ENCODE peak calls at places on chromosomes 7 and 10, in four cellular contexts. D, N, R and U are unnamed samples.

GRCh38 chr10:2246747-2247146 is 509.4 kb upstream of the ADARB2 start:
- DNase-seq in R (no peak), N (no peak), D (no peak), U (no peak)

GRCh38 chr10:70265032-70265689 is 18.6 kb downstream of the NPFFR1 start:
- DNase-seq in N (no peak), R (no peak), D (peak; percentile 88), U (no peak)

GRCh38 chr10:6649107-6649720 is 69.1 kb upstream of the PRKCQ start:
- DNase-seq in D (no peak), N (no peak), R (no peak), U (no peak)

GRCh38 chr7:48154792-48155413 is 16.4 kb upstream of the ABCA13 start:
- DNase-seq in N (no peak), D (no peak), R (no peak), U (peak; percentile 41)

GRCh38 chr7:3282457-3282856 is 18.6 kb upstream of the SDK1 start:
- DNase-seq in D (no peak), R (no peak), N (peak; percentile 84), U (no peak)

GRCh38 chr10:44260286-44260928 is 124.5 kb downstream of the CXCL12 start:
- DNase-seq in N (no peak), R (no peak), D (no peak), U (peak; percentile 24)

GRCh38 chr7:121395494-121395960 is 581 bp downstream of the FAM3C start:
- DNase-seq in D (peak; percentile 52), N (no peak), R (no peak), U (no peak)

GRCh38 chr7:19119901-19120486 is 2.6 kb upstream of the TWIST1 start:
- DNase-seq in D (no peak), N (no peak), R (no peak), U (peak; percentile 8)

GRCh38 chr7:124073325-124073676 is 40.4 kb upstream of the TMEM229A start:
- DNase-seq in N (no peak), D (no peak), R (no peak), U (no peak)

GRCh38 chr10:106226831-106227230 is 937.7 kb downstream of the SORCS1 start:
- DNase-seq in D (no peak), R (no peak), N (no peak), U (no peak)

GRCh38 chr7:135188298-135188984 is 17.9 kb upstream of the CYREN start:
- DNase-seq in D (no peak), N (no peak), R (no peak), U (no peak)

GRCh38 chr7:120833551-120833950 is 24.4 kb downstream of the TSPAN12 start:
- DNase-seq in D (no peak), R (no peak), N (no peak), U (no peak)

GRCh38 chr7:158487546-158488224 is 99.9 kb downstream of the PTPRN2 start:
- DNase-seq in D (no peak), R (no peak), N (no peak), U (no peak)

GRCh38 chr7:55366461-55367138 is 1.5 kb downstream of the LANCL2 start:
- DNase-seq in D (no peak), R (no peak), N (no peak), U (peak; percentile 21)

GRCh38 chr10:63887026-63887589 is 365.9 kb downstream of the REEP3 start:
- DNase-seq in N (no peak), R (no peak), D (peak; percentile 87), U (peak; percentile 10)

GRCh38 chr10:17782921-17783665 is 26.1 kb upstream of the MRC1 start:
- DNase-seq in N (no peak), R (no peak), D (no peak), U (no peak)

GRCh38 chr7:12067156-12067831 is 143.8 kb upstream of the TMEM106B start:
- DNase-seq in D (peak; percentile 76), N (peak; percentile 43), R (no peak), U (peak; percentile 62)

GRCh38 chr10:121998462-121998861 is 9.5 kb downstream of the TACC2 start:
- DNase-seq in R (no peak), N (no peak), D (no peak), U (no peak)

GRCh38 chr10:121999301-121999700 is 10.3 kb downstream of the TACC2 start:
- DNase-seq in R (no peak), N (no peak), D (no peak), U (no peak)

GRCh38 chr10:121990015-121990677 is 1.2 kb downstream of the TACC2 start:
- DNase-seq in N (no peak), D (no peak), R (no peak), U (no peak)

GRCh38 chr10:121988361-121989324 is at the start of gene TACC2:
- DNase-seq in D (no peak), N (no peak), R (no peak), U (no peak)

DNA sequence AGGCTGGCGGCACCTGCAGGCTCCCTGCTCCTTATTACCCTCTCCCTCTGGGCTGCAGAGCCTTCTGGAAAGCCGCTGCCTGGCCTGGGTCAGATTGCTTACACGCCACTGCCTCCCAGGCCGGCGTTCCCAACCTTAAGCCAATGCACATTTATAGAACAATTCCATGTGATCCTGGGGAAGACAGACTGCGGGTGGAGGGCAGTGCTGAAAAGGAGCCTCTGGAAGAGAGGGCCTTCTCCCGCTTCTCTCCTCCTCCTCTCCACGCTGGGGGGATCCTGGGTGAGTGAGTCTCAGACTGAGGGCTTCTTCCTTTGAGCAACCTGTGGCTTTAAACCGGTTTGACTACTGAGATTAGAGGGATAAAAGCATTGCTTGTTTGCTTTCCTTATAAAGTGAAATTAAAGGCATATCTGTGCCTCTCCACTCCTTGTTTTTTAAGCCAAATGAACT is 5.5 kb downstream of the TACC2 start:
- DNase-seq in D (no peak), R (no peak), N (no peak), U (peak; percentile 23)
- TF ChIP-seq CTCF in D (no peak), R (no peak), N (no peak), U (no peak)

GRCh38 chr10:121085386-121085785 is 234.2 kb downstream of the WDR11 start:
- DNase-seq in D (no peak), R (peak; percentile 42), N (no peak), U (no peak)

GRCh38 chr10:121087129-121087528 is 236.0 kb downstream of the WDR11 start:
- DNase-seq in N (no peak), R (no peak), D (no peak), U (no peak)

GRCh38 chr10:121089434-121089833 is 238.3 kb downstream of the WDR11 start:
- DNase-seq in D (no peak), R (no peak), N (no peak), U (no peak)

GRCh38 chr10:121087688-121088087 is 236.5 kb downstream of the WDR11 start:
- DNase-seq in D (no peak), N (no peak), R (no peak), U (no peak)

GRCh38 chr10:121088524-121088923 is 237.4 kb downstream of the WDR11 start:
- DNase-seq in R (peak; percentile 42), D (peak; percentile 54), N (no peak), U (peak; percentile 35)
- TF ChIP-seq CTCF in R (no peak), D (peak; percentile 59), N (peak; percentile 15), U (peak; percentile 21)

GRCh38 chr7:24946467-24946866 is 33.5 kb downstream of the OSBPL3 start:
- DNase-seq in R (no peak), N (no peak), D (no peak), U (no peak)

GRCh38 chr7:24951441-24951840 is 28.5 kb downstream of the OSBPL3 start:
- DNase-seq in R (no peak), D (no peak), N (no peak), U (no peak)

GRCh38 chr7:24945899-24946298 is 34.1 kb downstream of the OSBPL3 start:
- DNase-seq in R (no peak), N (no peak), D (peak; percentile 42), U (no peak)

GRCh38 chr7:24949884-24950283 is 30.1 kb downstream of the OSBPL3 start:
- DNase-seq in N (no peak), D (no peak), R (no peak), U (no peak)

GRCh38 chr7:24948739-24949138 is 31.2 kb downstream of the OSBPL3 start:
- DNase-seq in N (no peak), D (no peak), R (no peak), U (no peak)
- TF ChIP-seq CTCF in N (no peak), D (no peak), R (no peak), U (no peak)

GRCh38 chr10:92757066-92757716 is 67.4 kb downstream of the HHEX start:
- DNase-seq in D (peak; percentile 63), N (peak; percentile 83), R (peak; percentile 48), U (peak; percentile 22)
- TF ChIP-seq CTCF in D (peak; percentile 47), N (no peak), R (no peak), U (no peak)

GRCh38 chr7:90298145-90299038 is 22.7 kb downstream of the FAM237B start:
- DNase-seq in R (no peak), D (no peak), N (no peak), U (no peak)
- TF ChIP-seq CTCF in R (peak; percentile 29), D (peak; percentile 76), N (peak; percentile 53), U (peak; percentile 42)